ENCODE peak calls at places on chromosomes 13 and 19, in five cellular contexts. Q is HepG2, L is GM12878, I is K562, F is H1. S is an unnamed sample.

GRCh38 chr19:49859838-49860715 is 7.3 kb downstream of the PNKP start:
- DNase-seq in Q (no peak), L (no peak), I (no peak), F (no peak), S (no peak)

GRCh38 chr13:113607056-113607455 is 22.5 kb downstream of the TFDP1 start:
- DNase-seq in Q (no peak), L (no peak), I (no peak), F (no peak), S (no peak)

GRCh38 chr19:19711934-19712828 is 20.7 kb downstream of the ZNF14 start:
- DNase-seq in Q (no peak), L (no peak), I (no peak), F (no peak), S (no peak)

GRCh38 chr19:49057636-49058234 is at the start of gene CGB7:
- DNase-seq in Q (peak), L (no peak), I (peak), F (peak), S (no peak)

GRCh38 chr19:44796701-44797115 is 12.2 kb upstream of the BCAM start:
- DNase-seq in Q (peak), L (no peak), I (no peak), F (no peak), S (no peak)

GRCh38 chr19:42175952-42176648 is 41.4 kb downstream of the DEDD2 start:
- DNase-seq in Q (no peak), L (no peak), I (no peak), F (no peak), S (no peak)

GRCh38 chr19:13055213-13056051 is 47.2 kb downstream of the LYL1 start:
- DNase-seq in Q (no peak), L (no peak), I (no peak), F (peak), S (no peak)

GRCh38 chr19:1252221-1252817 is 3.9 kb downstream of the MIDN start:
- DNase-seq in Q (no peak), L (no peak), I (peak), F (no peak), S (no peak)

GRCh38 chr13:68019901-68020300 is 789.8 kb upstream of the PCDH9 start:
- DNase-seq in Q (no peak), L (no peak), I (no peak), F (no peak), S (no peak)

DNA sequence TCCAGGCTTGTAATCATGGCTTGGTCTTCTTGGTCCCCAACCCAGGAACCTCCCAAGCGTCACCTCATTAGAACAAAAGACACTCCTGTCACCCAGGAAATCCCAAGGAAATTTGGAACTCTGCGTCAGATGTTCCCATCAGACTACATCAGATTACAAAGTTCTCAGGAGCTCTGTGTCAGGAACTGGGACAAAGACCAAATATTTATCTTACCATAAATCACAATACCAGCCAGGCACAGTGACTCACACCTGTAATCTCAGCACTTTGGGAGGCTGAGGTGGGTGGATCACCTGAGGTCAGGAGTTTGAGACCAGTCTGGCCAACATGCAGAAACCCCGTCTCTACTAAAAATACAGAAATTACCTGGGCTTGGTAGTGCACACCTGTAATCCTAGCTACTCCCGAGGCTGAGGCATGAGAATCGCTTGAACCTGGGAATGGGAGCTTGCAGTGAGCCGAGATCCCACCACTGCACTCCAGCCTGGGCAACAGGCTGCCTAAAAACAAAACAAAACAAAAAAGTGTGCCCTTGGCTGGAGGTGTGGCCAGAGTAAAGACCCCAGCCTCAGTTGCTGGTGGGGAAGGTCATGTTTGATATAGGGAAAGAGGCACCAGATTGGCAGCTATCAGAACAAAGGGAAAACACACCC is 16.7 kb upstream of the CCDC124 start:
- DNase-seq in Q (no peak), L (no peak), I (no peak), F (no peak), S (peak)
- TF ChIP-seq SRF in Q (no peak), L (no peak), I (no peak), F (no peak), S (no peak)

DNA sequence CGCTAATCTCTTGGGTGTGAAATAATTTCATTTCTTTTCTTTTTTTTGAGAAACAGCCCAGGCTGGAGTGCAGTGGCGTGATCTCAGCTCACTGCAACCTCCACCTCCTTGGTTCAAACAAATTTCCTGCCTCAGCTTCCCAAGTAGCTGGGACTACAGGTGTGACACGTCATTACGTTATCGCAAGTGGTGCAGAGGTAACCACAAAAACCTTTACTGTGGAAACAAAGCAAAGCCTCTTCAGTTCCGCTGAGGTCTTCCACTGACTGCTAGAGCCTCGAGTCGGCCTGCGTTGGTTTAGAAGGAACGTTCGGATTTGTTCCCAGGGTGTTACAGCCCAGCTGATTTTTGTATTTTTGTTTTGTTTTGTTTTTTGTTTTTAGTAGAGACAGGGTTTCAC is 2.0 kb upstream of the ZNF784 start:
- DNase-seq in Q (no peak), L (no peak), I (no peak), F (no peak), S (no peak)
- TF ChIP-seq SRF in Q (no peak), L (no peak), I (no peak), F (no peak), S (no peak)

GRCh38 chr13:21259571-21260455 is 83.4 kb downstream of the MRPL57 start:
- DNase-seq in Q (no peak), L (no peak), I (no peak), F (no peak), S (no peak)
- TF ChIP-seq SRF in Q (no peak), L (no peak), I (no peak), F (no peak), S (no peak)

GRCh38 chr13:85693889-85694511 is 105.2 kb downstream of the SLITRK6 start:
- DNase-seq in Q (no peak), L (no peak), I (no peak), F (no peak), S (no peak)
- TF ChIP-seq SRF in Q (no peak), L (no peak), I (no peak), F (no peak), S (no peak)

GRCh38 chr13:23544668-23545067 is 25.5 kb upstream of the TNFRSF19 start:
- DNase-seq in Q (no peak), L (no peak), I (no peak), F (no peak), S (no peak)

GRCh38 chr13:23550164-23550563 is 20.0 kb upstream of the TNFRSF19 start:
- DNase-seq in Q (peak), L (no peak), I (no peak), F (no peak), S (no peak)

GRCh38 chr13:23551213-23552008 is 18.8 kb upstream of the TNFRSF19 start:
- DNase-seq in Q (no peak), L (no peak), I (no peak), F (no peak), S (no peak)

GRCh38 chr13:23549724-23550123 is 20.5 kb upstream of the TNFRSF19 start:
- DNase-seq in Q (no peak), L (no peak), I (no peak), F (no peak), S (no peak)

GRCh38 chr13:23547000-23547590 is 23.1 kb upstream of the TNFRSF19 start:
- DNase-seq in Q (no peak), L (no peak), I (no peak), F (peak), S (no peak)
- TF ChIP-seq SRF in Q (no peak), L (no peak), I (no peak), F (no peak), S (no peak)